ENCODE peak calls at places on chromosomes 16 and 17, in seven cellular contexts. T, Z, V, L, H, P and O are unnamed samples.

GRCh38 chr17:77606865-77607210 is 351.7 kb upstream of the TNRC6C start:
- DNase-seq in T (no peak), Z (no peak), V (no peak), L (no peak), H (no peak), P (no peak), O (no peak)

GRCh38 chr17:34252138-34252889 is 2.8 kb upstream of the CCL2 start:
- DNase-seq in T (peak; percentile 91), Z (peak; percentile 82), V (peak; percentile 97), L (peak; percentile 94), H (peak; percentile 85), P (no peak), O (no peak)

GRCh38 chr16:46976550-46976949 is 3.1 kb upstream of the DNAJA2 start:
- DNase-seq in T (no peak), Z (peak; percentile 35), V (no peak), L (no peak), H (no peak), P (peak; percentile 57), O (no peak)

GRCh38 chr17:42833771-42834422 is 700 bp downstream of the PSME3 start:
- DNase-seq in T (no peak), Z (no peak), V (no peak), L (no peak), H (no peak), P (no peak), O (no peak)

GRCh38 chr16:11250786-11251524 is 5.0 kb downstream of the SOCS1 start:
- DNase-seq in T (no peak), Z (no peak), V (no peak), L (no peak), H (no peak), P (no peak), O (no peak)

GRCh38 chr16:4052801-4053662 is 63.2 kb downstream of the ADCY9 start:
- DNase-seq in T (peak; percentile 87), Z (peak; percentile 68), V (peak; percentile 24), L (peak; percentile 92), H (peak; percentile 23), P (peak; percentile 56), O (no peak)

GRCh38 chr17:10019941-10020403 is 114.9 kb upstream of the RCVRN start:
- DNase-seq in T (no peak), Z (no peak), V (no peak), L (peak; percentile 49), H (no peak), P (no peak), O (no peak)

GRCh38 chr17:61335105-61335844 is 64.4 kb upstream of the TBX2 start:
- DNase-seq in T (no peak), Z (no peak), V (peak; percentile 67), L (no peak), H (peak; percentile 71), P (peak; percentile 72), O (no peak)

GRCh38 chr17:35448214-35448898 is at the start of gene SLFN13:
- DNase-seq in T (peak; percentile 89), Z (peak; percentile 66), V (peak; percentile 40), L (peak; percentile 8), H (peak; percentile 56), P (peak; percentile 68), O (peak; percentile 40)

GRCh38 chr16:57970971-57971370 is at the start of gene CNGB1:
- DNase-seq in T (no peak), Z (no peak), V (no peak), L (no peak), H (no peak), P (no peak), O (no peak)

GRCh38 chr16:3810198-3810664 is 70.3 kb downstream of the CREBBP start:
- DNase-seq in T (no peak), Z (no peak), V (no peak), L (no peak), H (no peak), P (no peak), O (no peak)

GRCh38 chr16:69105501-69106361 is at the start of gene HAS3:
- DNase-seq in T (peak; percentile 90), Z (peak; percentile 66), V (peak; percentile 66), L (peak; percentile 54), H (peak; percentile 63), P (peak; percentile 75), O (no peak)

GRCh38 chr17:7841622-7842379 is 7.8 kb downstream of the KDM6B start:
- DNase-seq in T (peak; percentile 95), Z (peak; percentile 92), V (peak; percentile 84), L (peak; percentile 88), H (peak; percentile 95), P (peak; percentile 83), O (no peak)

GRCh38 chr17:7842950-7843535 is 9.0 kb downstream of the KDM6B start:
- DNase-seq in T (peak; percentile 89), Z (peak; percentile 68), V (peak; percentile 87), L (peak; percentile 85), H (no peak), P (no peak), O (no peak)

GRCh38 chr17:7843536-7844291 is 9.7 kb downstream of the KDM6B start:
- DNase-seq in T (peak; percentile 96), Z (peak; percentile 89), V (peak; percentile 82), L (peak; percentile 68), H (peak; percentile 90), P (peak; percentile 72), O (no peak)

GRCh38 chr17:7841309-7841621 is 7.2 kb downstream of the KDM6B start:
- DNase-seq in T (no peak), Z (no peak), V (no peak), L (no peak), H (no peak), P (no peak), O (no peak)

DNA sequence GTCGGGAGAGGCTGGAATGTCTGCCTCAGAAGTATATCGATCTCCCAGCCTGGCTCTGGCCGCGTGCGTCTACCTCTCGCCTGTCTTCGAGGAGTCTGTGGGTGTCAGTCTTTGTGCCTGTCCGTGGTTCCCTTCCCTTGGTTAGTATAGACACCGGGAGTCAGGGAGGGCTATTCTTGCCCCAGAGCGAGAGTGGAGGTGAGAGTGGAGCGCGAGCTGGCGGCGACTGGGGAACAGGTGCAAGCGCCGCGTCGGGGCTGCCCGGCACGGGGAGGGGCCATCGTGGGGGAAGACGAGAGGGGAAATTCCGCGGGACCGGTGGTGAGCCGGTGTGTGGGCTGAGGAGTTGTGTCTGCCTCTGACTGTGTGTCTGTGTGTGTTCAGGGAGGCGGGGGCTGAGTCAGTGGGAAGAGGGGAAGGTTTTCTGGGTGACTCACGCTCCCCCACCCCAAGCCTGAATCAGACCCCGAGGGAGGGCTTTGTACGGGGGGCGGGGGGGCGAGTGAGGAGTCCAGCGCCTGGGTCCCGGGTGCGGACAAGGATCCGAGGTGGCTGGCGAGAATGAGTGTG is 8.4 kb downstream of the KDM6B start:
- DNase-seq in T (peak; percentile 92), Z (peak; percentile 70), V (peak; percentile 86), L (peak; percentile 82), H (peak; percentile 95), P (peak; percentile 83), O (no peak)
- TF ChIP-seq CTCF in T (no peak), Z (no peak), V (no peak), L (no peak), H (no peak), P (no peak), O (no peak)

GRCh38 chr17:45815752-45816151 is 28.9 kb upstream of the SPPL2C start:
- DNase-seq in T (no peak), Z (no peak), V (no peak), L (no peak), H (no peak), P (no peak), O (no peak)

GRCh38 chr17:45816966-45817365 is 27.7 kb upstream of the SPPL2C start:
- DNase-seq in T (no peak), Z (no peak), V (no peak), L (no peak), H (no peak), P (no peak), O (no peak)

GRCh38 chr17:45812102-45812501 is 28.0 kb downstream of the CRHR1 start:
- DNase-seq in T (no peak), Z (no peak), V (peak; percentile 4), L (peak; percentile 9), H (peak; percentile 3), P (peak; percentile 47), O (no peak)

GRCh38 chr17:45813051-45813731 is 29.1 kb downstream of the CRHR1 start:
- DNase-seq in T (no peak), Z (no peak), V (no peak), L (no peak), H (no peak), P (no peak), O (no peak)

GRCh38 chr17:45814622-45815606 is 29.8 kb upstream of the SPPL2C start:
- DNase-seq in T (no peak), Z (no peak), V (no peak), L (no peak), H (no peak), P (no peak), O (no peak)
- H3K4me3 ChIP-seq in T (no peak overlapping the region), Z (no peak overlapping the region), V (no peak overlapping the region), L (no peak overlapping the region), H (no peak overlapping the region), P (no peak overlapping the region), O (no peak overlapping the region)

GRCh38 chr16:89334988-89335802 is 117.7 kb downstream of the ZNF778 start:
- DNase-seq in T (peak; percentile 61), Z (no peak), V (no peak), L (no peak), H (no peak), P (no peak), O (no peak)
- TF ChIP-seq CTCF in T (peak; percentile 21), Z (no peak), V (no peak), L (peak; percentile 9), H (peak; percentile 24), P (peak; percentile 15), O (no peak)

DNA sequence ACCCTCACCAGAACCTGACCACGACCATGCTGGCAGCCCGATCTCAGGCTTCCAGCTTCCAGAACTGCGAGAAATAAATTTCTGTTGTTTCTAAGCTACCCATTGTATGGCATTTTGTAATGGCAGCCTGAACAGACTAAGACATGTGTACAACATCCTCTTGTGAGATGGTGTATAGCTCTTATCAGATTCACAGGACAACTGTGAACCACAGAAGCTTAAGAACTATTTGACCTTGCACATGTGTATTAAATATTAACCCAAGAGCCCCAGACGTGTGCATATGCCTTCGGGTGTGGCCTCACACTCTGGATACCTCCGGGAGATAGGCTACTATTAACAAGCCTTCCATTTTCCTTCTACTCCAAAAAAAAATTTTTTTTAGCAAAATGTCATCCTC is 248.9 kb downstream of the SLC39A11 start:
- DNase-seq in T (no peak), Z (no peak), V (no peak), L (no peak), H (no peak), P (no peak), O (no peak)
- H3K4me3 ChIP-seq in T (no peak overlapping the region), Z (no peak overlapping the region), V (no peak overlapping the region), L (no peak overlapping the region), H (no peak overlapping the region), P (no peak overlapping the region), O (no peak overlapping the region)